ENCODE peak calls at places on chromosomes 5 and 9, in eight cellular contexts. C is lower lobe of right lung, R is tibial artery, I is astrocyte, V is psoas muscle, B is pancreas, A is gastrocnemius medialis, J is tibial nerve. N is an unnamed sample. For H3K4me1, the result is how much of the 10 kb centered on the place peaks cover.

GRCh38 chr5:51395666-51396356 is 12.6 kb downstream of the ISL1 start:
- DNase-seq in C (no peak), R (no peak), I (no peak), V (no peak), B (no peak), A (no peak), J (no peak), N (no peak)

GRCh38 chr9:114002986-114003740 is 74.9 kb downstream of the AMBP start:
- DNase-seq in C (no peak), R (no peak), I (peak), V (no peak), B (no peak), A (no peak), J (peak), N (no peak)

GRCh38 chr5:138148811-138149210 is 9.6 kb upstream of the NME5 start:
- DNase-seq in C (no peak), R (peak), I (peak), V (peak), B (no peak), A (no peak), J (no peak), N (no peak)

GRCh38 chr5:35248843-35249780 is 18.8 kb upstream of the PRLR start:
- DNase-seq in C (no peak), R (no peak), I (no peak), V (no peak), B (no peak), A (no peak), J (no peak), N (no peak)

GRCh38 chr5:133606835-133607234 is 5.5 kb downstream of the FSTL4 start:
- DNase-seq in C (no peak), R (no peak), I (no peak), V (no peak), B (no peak), A (no peak), J (no peak), N (no peak)

GRCh38 chr5:122924719-122925395 is 79.4 kb downstream of the SNX24 start:
- DNase-seq in C (no peak), R (no peak), I (no peak), V (no peak), B (no peak), A (no peak), J (no peak), N (no peak)

GRCh38 chr9:69389437-69389995 is 64.5 kb downstream of the ENTREP1 start:
- DNase-seq in C (no peak), R (no peak), I (no peak), V (no peak), B (no peak), A (no peak), J (no peak), N (no peak)

GRCh38 chr5:103587185-103587748 is 24.7 kb upstream of the NUDT12 start:
- DNase-seq in C (no peak), R (no peak), I (peak), V (no peak), B (no peak), A (no peak), J (no peak), N (no peak)

GRCh38 chr5:40688127-40688756 is 8.5 kb downstream of the PTGER4 start:
- DNase-seq in C (peak), R (peak), I (peak), V (peak), B (peak), A (peak), J (peak), N (peak)

GRCh38 chr5:129906177-129906887 is 2.1 kb downstream of the CHSY3 start:
- DNase-seq in C (no peak), R (peak), I (peak), V (peak), B (peak), A (no peak), J (peak), N (no peak)

GRCh38 chr9:32875748-32876147 is 92.4 kb downstream of the TMEM215 start:
- DNase-seq in C (no peak), R (no peak), I (no peak), V (no peak), B (no peak), A (no peak), J (no peak), N (no peak)

GRCh38 chr5:95925939-95926338 is 35.7 kb downstream of the ELL2 start:
- DNase-seq in C (no peak), R (no peak), I (no peak), V (no peak), B (no peak), A (no peak), J (no peak), N (no peak)
- H3K4me1 ChIP-seq in C (under half), R (under half), I (under half), V (under half), B (under half), A (under half), J (under half), N (under half)

DNA sequence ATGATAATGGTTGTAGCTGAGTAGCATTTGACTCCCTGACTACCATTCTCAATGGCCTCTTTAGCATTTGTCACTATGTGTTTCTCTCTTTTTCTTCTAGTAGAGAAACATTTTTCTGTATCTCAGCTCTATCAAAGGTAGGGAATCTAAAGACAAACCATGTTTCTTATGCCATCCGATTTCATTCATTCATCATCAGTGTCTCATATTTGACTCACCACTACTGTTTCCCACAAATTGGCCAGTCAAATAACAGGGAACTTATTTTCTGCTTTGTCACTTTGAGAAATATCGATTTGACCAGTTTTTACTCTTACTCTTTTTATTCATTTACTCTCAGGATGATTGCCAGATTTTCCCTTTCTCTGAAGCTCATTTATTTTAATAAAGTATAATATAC is 282.3 kb downstream of the TMEM167A start:
- DNase-seq in C (no peak), R (no peak), I (no peak), V (no peak), B (no peak), A (no peak), J (no peak), N (no peak)
- H3K4me3 ChIP-seq in C (no peak), R (no peak), I (no peak), V (no peak), B (no peak), A (no peak), J (no peak), N (no peak)

GRCh38 chr5:149365418-149365817 is 7.6 kb downstream of the PCYOX1L start:
- DNase-seq in C (no peak), R (no peak), I (no peak), V (no peak), B (no peak), A (no peak), J (no peak), N (no peak)

GRCh38 chr5:149362541-149362940 is 4.7 kb downstream of the PCYOX1L start:
- DNase-seq in C (no peak), R (no peak), I (no peak), V (no peak), B (no peak), A (no peak), J (no peak), N (no peak)

GRCh38 chr5:149363345-149363744 is 5.5 kb downstream of the PCYOX1L start:
- DNase-seq in C (no peak), R (no peak), I (no peak), V (no peak), B (no peak), A (no peak), J (no peak), N (no peak)

GRCh38 chr5:149364719-149365118 is 6.9 kb downstream of the PCYOX1L start:
- DNase-seq in C (no peak), R (no peak), I (no peak), V (no peak), B (no peak), A (no peak), J (no peak), N (no peak)

GRCh38 chr5:149363936-149364335 is 6.1 kb downstream of the PCYOX1L start:
- DNase-seq in C (no peak), R (no peak), I (no peak), V (no peak), B (no peak), A (no peak), J (no peak), N (no peak)
- H3K27ac ChIP-seq in C (no peak), R (no peak), I (no peak), V (no peak), B (no peak), A (no peak), J (no peak), N (no peak)

GRCh38 chr5:140083650-140084049 is 30.3 kb upstream of the PURA start:
- DNase-seq in C (no peak), R (no peak), I (no peak), V (no peak), B (no peak), A (no peak), J (no peak), N (no peak)
- H3K4me1 ChIP-seq in C (under half), R (under half), I (under half), V (under half), B (under half), A (under half), J (under half), N (under half)

GRCh38 chr9:22446589-22446949 is at the start of gene DMRTA1:
- DNase-seq in C (peak), R (peak), I (peak), V (peak), B (peak), A (peak), J (peak), N (no peak)

GRCh38 chr9:22446950-22447606 is 454 bp downstream of the DMRTA1 start:
- DNase-seq in C (peak), R (peak), I (peak), V (peak), B (peak), A (peak), J (peak), N (peak)

GRCh38 chr9:22452415-22453010 is 5.9 kb downstream of the DMRTA1 start:
- DNase-seq in C (peak), R (peak), I (no peak), V (peak), B (no peak), A (no peak), J (peak), N (peak)

DNA sequence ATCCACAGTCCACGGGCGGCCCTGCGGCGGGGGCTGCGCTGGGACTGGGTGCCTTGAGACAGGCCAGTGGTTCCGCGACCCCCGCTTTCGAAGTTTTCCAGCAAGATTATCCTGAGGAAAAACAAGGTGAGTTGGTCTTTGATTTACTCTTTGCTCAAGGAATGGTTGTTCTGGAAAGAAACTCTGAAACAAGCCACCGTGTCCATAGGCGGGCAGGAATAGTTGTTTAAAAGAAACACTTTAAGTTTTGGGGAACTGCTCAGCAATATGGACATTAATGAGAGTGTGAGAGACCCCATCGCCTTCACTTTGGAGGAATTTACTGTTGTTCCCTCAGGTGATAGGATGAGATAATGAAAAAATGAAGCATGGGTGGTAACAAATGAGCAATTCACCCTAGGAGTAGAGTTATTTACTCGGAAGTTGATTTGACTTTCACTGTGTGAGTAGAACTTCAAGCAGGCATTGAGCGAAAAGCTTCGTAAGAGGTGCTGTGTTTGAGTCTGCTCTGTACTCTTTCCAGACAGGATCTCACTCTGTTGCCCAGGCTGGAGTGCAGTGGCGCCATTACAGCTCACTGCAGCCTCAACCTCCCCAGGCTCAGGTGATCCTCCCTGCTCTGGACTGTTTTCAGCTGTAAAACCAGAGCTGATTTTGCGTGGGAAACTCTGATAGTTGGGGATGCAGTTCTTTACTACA is 1.1 kb downstream of the DMRTA1 start:
- DNase-seq in C (no peak), R (no peak), I (no peak), V (no peak), B (no peak), A (no peak), J (no peak), N (no peak)
- H3K4me3 ChIP-seq in C (peak), R (peak), I (peak), V (peak), B (peak), A (peak), J (peak), N (no peak)

GRCh38 chr5:116360008-116360853 is 214.4 kb downstream of the SEMA6A start:
- DNase-seq in C (no peak), R (no peak), I (no peak), V (peak), B (peak), A (peak), J (no peak), N (no peak)
- H3K27ac ChIP-seq in C (no peak), R (no peak), I (no peak), V (peak), B (no peak), A (peak), J (no peak), N (no peak)

GRCh38 chr9:130003943-130004552 is 38.9 kb downstream of the FNBP1 start:
- DNase-seq in C (no peak), R (no peak), I (no peak), V (no peak), B (no peak), A (no peak), J (no peak), N (no peak)
- H3K4me1 ChIP-seq in C (under half), R (under half), I (under half), V (under half), B (under half), A (under half), J (under half), N (half or more)

DNA sequence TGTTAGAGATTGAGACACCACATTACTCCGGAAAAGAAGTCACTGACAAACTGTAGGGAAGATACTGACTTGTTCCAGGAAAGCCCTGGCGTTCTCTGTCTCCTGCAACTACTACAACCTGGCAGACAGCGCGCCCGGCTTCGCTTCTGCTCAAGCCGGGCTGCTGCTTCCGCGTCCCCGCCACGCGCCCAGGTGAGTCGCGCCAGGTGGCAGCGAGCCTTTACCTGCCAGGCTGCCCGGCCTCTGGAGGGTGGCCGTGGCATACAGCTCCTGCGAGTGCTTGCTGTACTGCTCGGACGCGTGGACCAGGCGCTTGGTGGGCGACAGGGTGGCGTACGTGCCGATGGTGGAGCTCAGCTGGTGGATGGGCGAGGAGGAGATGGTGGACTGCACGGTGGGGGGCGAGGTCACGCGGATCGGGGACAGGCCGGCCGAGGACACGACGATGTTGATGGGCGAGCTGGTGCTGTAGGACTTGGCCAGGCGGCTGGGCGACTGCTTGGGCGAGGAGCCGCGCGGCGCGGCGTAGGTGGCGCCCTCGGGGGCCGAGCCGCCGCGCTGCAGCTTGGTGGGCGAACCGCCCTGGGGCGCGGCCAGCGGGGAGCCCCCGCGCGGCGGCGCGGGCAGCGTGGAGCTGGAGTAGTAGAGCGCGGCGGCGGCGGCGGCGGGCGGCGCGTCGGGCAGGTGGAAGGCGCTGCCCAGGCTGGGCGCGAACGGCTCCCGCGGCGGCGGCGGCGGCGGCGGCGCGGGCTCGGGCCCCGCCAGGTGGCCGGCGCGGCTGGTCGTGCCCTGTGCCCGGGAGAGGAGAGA is 519.6 kb downstream of the CTNND2 start:
- DNase-seq in C (peak), R (no peak), I (no peak), V (no peak), B (peak), A (no peak), J (no peak), N (no peak)
- H3K4me3 ChIP-seq in C (peak), R (no peak), I (peak), V (peak), B (no peak), A (no peak), J (peak), N (no peak)

N was measured in CD8-positive, alpha-beta memory T cell.